ENCODE peak calls at places on chromosomes 7 and 10, in five cellular contexts. B is dermis blood vessel endothelial cell, N is GM12865, T is GM13976, G is psoas muscle. E is an unnamed sample.

GRCh38 chr7:16926283-16926682 is 44.5 kb upstream of the AGR3 start:
- DNase-seq in T (no peak), B (peak; percentile 69), G (no peak), N (peak; percentile 28), E (no peak)

GRCh38 chr7:25256424-25256823 is 28.1 kb upstream of the NPVF start:
- DNase-seq in G (no peak), B (no peak), N (no peak), T (no peak), E (no peak)

GRCh38 chr10:125605167-125605566 is 77.8 kb downstream of the TEX36 start:
- DNase-seq in N (no peak), T (no peak), G (no peak), B (no peak), E (no peak)

GRCh38 chr7:44224216-44224950 is 23.6 kb downstream of the YKT6 start:
- DNase-seq in N (no peak), T (no peak), G (peak; percentile 9), B (no peak), E (no peak)

GRCh38 chr7:147492621-147493020 is 1097.9 kb upstream of the C7orf33 start:
- DNase-seq in G (no peak), B (no peak), N (no peak), T (no peak), E (no peak)

GRCh38 chr7:50069613-50070012 is 23.4 kb downstream of the ZPBP start:
- DNase-seq in N (peak; percentile 70), G (peak; percentile 23), T (peak; percentile 29), B (no peak), E (peak; percentile 3)

GRCh38 chr10:101007915-101008822 is 8.6 kb downstream of the LZTS2 start:
- DNase-seq in T (no peak), B (no peak), G (no peak), N (no peak), E (no peak)

GRCh38 chr10:11793762-11794479 is 29.2 kb upstream of the PROSER2 start:
- DNase-seq in B (peak; percentile 49), G (no peak), N (no peak), T (no peak), E (no peak)

GRCh38 chr10:124106241-124106905 is 13.0 kb upstream of the CHST15 start:
- DNase-seq in T (peak; percentile 75), G (peak; percentile 72), B (peak; percentile 92), N (peak; percentile 88), E (peak; percentile 75)

GRCh38 chr10:33706191-33706590 is 371.7 kb upstream of the NRP1 start:
- DNase-seq in G (peak; percentile 55), N (no peak), T (no peak), B (peak; percentile 10), E (no peak)

GRCh38 chr10:64396105-64396504 is 874.9 kb downstream of the REEP3 start:
- DNase-seq in B (no peak), N (no peak), T (no peak), G (no peak), E (no peak)

GRCh38 chr7:158646766-158647474 is 57.7 kb downstream of the NCAPG2 start:
- DNase-seq in G (no peak), B (peak; percentile 49), T (no peak), N (peak; percentile 26), E (no peak)

GRCh38 chr7:44631458-44632115 is 25.2 kb downstream of the OGDH start:
- DNase-seq in B (peak; percentile 33), T (no peak), N (no peak), G (no peak), E (no peak)

GRCh38 chr10:99595236-99595635 is 25.0 kb downstream of the SLC25A28 start:
- DNase-seq in T (no peak), N (no peak), G (no peak), B (no peak), E (no peak)

GRCh38 chr7:27939893-27940292 is 199.9 kb downstream of the TAX1BP1 start:
- DNase-seq in N (no peak), B (no peak), G (no peak), T (no peak), E (no peak)

GRCh38 chr10:50511512-50512213 is 112.1 kb downstream of the SGMS1 start:
- DNase-seq in G (no peak), B (peak; percentile 71), N (peak; percentile 84), T (no peak), E (no peak)

GRCh38 chr10:33666686-33667480 is 332.4 kb upstream of the NRP1 start:
- DNase-seq in B (no peak), N (peak; percentile 40), T (no peak), G (no peak), E (no peak)

GRCh38 chr7:88183051-88183450 is 36.8 kb downstream of the SRI start:
- DNase-seq in T (no peak), N (no peak), B (no peak), G (no peak), E (no peak)

GRCh38 chr7:157309990-157310668 is 26.7 kb upstream of the DNAJB6 start:
- DNase-seq in T (no peak), G (no peak), N (no peak), B (peak; percentile 62), E (no peak)

GRCh38 chr10:110664483-110665420 is 20.6 kb downstream of the RBM20 start:
- DNase-seq in B (peak; percentile 54), G (no peak), N (no peak), T (no peak), E (no peak)

GRCh38 chr10:96017227-96017687 is 26.1 kb upstream of the CCNJ start:
- DNase-seq in N (peak; percentile 72), T (peak; percentile 57), G (no peak), B (peak; percentile 80), E (peak; percentile 45)

GRCh38 chr7:561631-562393 is 42.2 kb upstream of the PDGFA start:
- DNase-seq in G (peak; percentile 66), T (no peak), N (no peak), B (no peak), E (no peak)

GRCh38 chr7:79612027-79612426 is 158.6 kb upstream of the MAGI2 start:
- DNase-seq in B (peak; percentile 39), N (no peak), G (no peak), T (no peak), E (no peak)

GRCh38 chr7:99563650-99564049 is 5.2 kb downstream of the ZNF655 start:
- DNase-seq in T (no peak), G (no peak), B (no peak), N (no peak), E (no peak)

GRCh38 chr10:48462482-48463020 is 142.3 kb downstream of the ARHGAP22 start:
- DNase-seq in T (no peak), B (no peak), N (no peak), G (no peak), E (no peak)

GRCh38 chr7:116897661-116898060 is 35.3 kb downstream of the CAPZA2 start:
- DNase-seq in N (no peak), G (no peak), T (no peak), B (no peak), E (no peak)

GRCh38 chr7:99340659-99341058 is 15.0 kb downstream of the ARPC1A start:
- DNase-seq in N (no peak), T (no peak), G (no peak), B (no peak), E (no peak)

GRCh38 chr10:76624470-76624869 is 1013.1 kb downstream of the KCNMA1 start:
- DNase-seq in N (peak; percentile 44), T (peak; percentile 50), B (no peak), G (no peak), E (peak; percentile 37)

GRCh38 chr7:106731637-106732036 is 70.7 kb upstream of the CCDC71L start:
- DNase-seq in T (no peak), G (no peak), B (peak; percentile 73), N (no peak), E (no peak)

GRCh38 chr7:108525327-108525984 is 479 bp downstream of the PNPLA8 start:
- DNase-seq in N (no peak), B (peak; percentile 77), T (peak; percentile 77), G (peak; percentile 84), E (peak; percentile 20)

GRCh38 chr10:29120216-29120615 is 168.7 kb upstream of the LYZL1 start:
- DNase-seq in G (no peak), T (no peak), B (no peak), N (no peak), E (no peak)

GRCh38 chr7:148209643-148210042 is 380.9 kb upstream of the C7orf33 start:
- DNase-seq in B (no peak), T (no peak), N (no peak), G (no peak), E (no peak)

E was measured in GM13977.